ENCODE peak calls at places on chromosomes 13 and 19, in six cellular contexts. H is upper lobe of right lung, Y is cardiac muscle cell, E is heart left ventricle, C is coronary artery, F is omental fat pad. D is an unnamed sample.

GRCh38 chr19:49689133-49690072 is at the start of gene ADM5:
- DNase-seq in H (peak; percentile 80), Y (peak; percentile 34), E (no peak), C (no peak), F (no peak), D (peak; percentile 78)

GRCh38 chr19:48480476-48481190 is 11.5 kb downstream of the CYTH2 start:
- DNase-seq in H (peak; percentile 76), Y (no peak), E (peak; percentile 64), C (no peak), F (no peak), D (peak; percentile 66)

GRCh38 chr13:20518652-20519051 is 7.0 kb downstream of the CRYL1 start:
- DNase-seq in H (no peak), Y (no peak), E (no peak), C (no peak), F (no peak), D (no peak)

GRCh38 chr13:85204668-85205344 is 594.4 kb downstream of the SLITRK6 start:
- DNase-seq in H (no peak), Y (no peak), E (no peak), C (no peak), F (no peak), D (no peak)

GRCh38 chr19:10209305-10209704 is 14.6 kb upstream of the DNMT1 start:
- DNase-seq in H (no peak), Y (no peak), E (no peak), C (no peak), F (no peak), D (no peak)

GRCh38 chr19:412356-413355 is 3.7 kb upstream of the C2CD4C start:
- DNase-seq in H (peak; percentile 59), Y (no peak), E (no peak), C (no peak), F (no peak), D (peak; percentile 33)

GRCh38 chr13:23979361-23980159 is 82.3 kb upstream of the C1QTNF9B start:
- DNase-seq in H (peak; percentile 82), Y (peak; percentile 83), E (peak; percentile 88), C (peak; percentile 90), F (peak; percentile 58), D (peak; percentile 62)

GRCh38 chr13:113654175-113654560 is 3.8 kb downstream of the ATP4B start:
- DNase-seq in H (no peak), Y (no peak), E (no peak), C (peak; percentile 22), F (no peak), D (no peak)

GRCh38 chr13:33321686-33322473 is 36.3 kb upstream of the STARD13 start:
- DNase-seq in H (no peak), Y (no peak), E (no peak), C (no peak), F (no peak), D (no peak)

GRCh38 chr13:113533441-113533840 is 42.9 kb upstream of the DCUN1D2 start:
- DNase-seq in H (peak; percentile 38), Y (peak; percentile 70), E (no peak), C (no peak), F (no peak), D (no peak)

GRCh38 chr13:109400625-109401257 is 385.6 kb downstream of the IRS2 start:
- DNase-seq in H (no peak), Y (no peak), E (peak; percentile 29), C (no peak), F (no peak), D (no peak)

DNA sequence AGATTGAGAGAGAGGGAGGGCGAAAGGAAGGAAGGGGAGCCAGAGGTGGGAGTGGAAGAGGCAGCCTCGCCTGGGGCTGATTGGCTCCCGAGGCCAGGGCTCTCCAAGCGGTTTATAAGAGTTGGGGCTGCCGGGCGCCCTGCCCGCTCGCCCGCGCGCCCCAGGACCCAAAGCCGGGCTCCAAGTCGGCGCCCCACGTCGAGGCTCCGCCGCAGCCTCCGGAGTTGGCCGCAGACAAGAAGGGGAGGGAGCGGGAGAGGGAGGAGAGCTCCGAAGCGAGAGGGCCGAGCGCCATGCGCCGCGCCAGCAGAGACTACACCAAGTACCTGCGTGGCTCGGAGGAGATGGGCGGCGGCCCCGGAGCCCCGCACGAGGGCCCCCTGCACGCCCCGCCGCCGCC is at the start of gene TNFSF11:
- DNase-seq in H (no peak), Y (peak; percentile 10), E (no peak), C (no peak), F (no peak), D (peak; percentile 31)
- TF ChIP-seq CTCF in H (no peak), Y (no peak), E (no peak), C (no peak), F (no peak), D (no peak)

GRCh38 chr19:42246869-42247630 is 4.6 kb upstream of the GSK3A start:
- DNase-seq in H (no peak), Y (no peak), E (no peak), C (no peak), F (no peak), D (no peak)
- TF ChIP-seq CTCF in H (no peak), Y (no peak), E (no peak), C (no peak), F (no peak), D (no peak)

GRCh38 chr19:51944798-51945552 is 17.7 kb downstream of the ZNF613 start:
- DNase-seq in H (no peak), Y (no peak), E (no peak), C (no peak), F (no peak), D (no peak)
- TF ChIP-seq CTCF in H (no peak), Y (no peak), E (no peak), C (no peak), F (no peak), D (no peak)

GRCh38 chr19:33998302-33998701 is 174.0 kb upstream of the LSM14A start:
- DNase-seq in H (no peak), Y (no peak), E (no peak), C (no peak), F (no peak), D (no peak)

GRCh38 chr19:33997690-33998089 is 174.6 kb upstream of the LSM14A start:
- DNase-seq in H (no peak), Y (no peak), E (no peak), C (no peak), F (no peak), D (no peak)

DNA sequence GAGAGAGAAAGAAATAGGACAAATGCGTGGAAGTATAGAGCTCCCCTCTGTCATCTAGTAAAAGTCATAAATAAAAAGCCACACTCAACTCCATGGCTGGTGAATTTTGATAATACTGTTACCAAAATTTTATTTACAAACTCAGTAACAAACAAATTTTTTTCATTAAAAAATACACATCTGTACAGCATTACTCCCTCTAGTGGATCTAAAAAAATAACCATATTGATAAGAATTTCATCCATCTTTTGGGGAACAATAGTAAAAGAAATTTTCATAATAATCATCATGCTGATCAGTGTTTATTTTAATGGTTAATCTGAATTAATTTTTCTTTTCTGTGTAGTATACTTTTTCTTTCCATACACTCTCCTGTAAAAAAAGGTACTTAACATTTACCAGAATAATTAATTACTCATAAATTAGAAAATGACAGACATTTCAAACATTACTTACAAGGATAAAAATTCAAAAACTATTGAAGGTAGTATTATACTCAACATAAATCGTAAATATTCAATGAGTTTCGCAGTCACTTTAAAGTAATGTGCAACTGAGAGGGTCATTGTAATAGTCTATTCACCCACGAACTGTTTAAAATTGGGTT is 173.5 kb upstream of the LSM14A start:
- DNase-seq in H (no peak), Y (no peak), E (no peak), C (no peak), F (no peak), D (no peak)
- TF ChIP-seq CTCF in H (peak; percentile 60), Y (peak; percentile 47), E (peak; percentile 67), C (peak; percentile 26), F (no peak), D (peak; percentile 64)

DNA sequence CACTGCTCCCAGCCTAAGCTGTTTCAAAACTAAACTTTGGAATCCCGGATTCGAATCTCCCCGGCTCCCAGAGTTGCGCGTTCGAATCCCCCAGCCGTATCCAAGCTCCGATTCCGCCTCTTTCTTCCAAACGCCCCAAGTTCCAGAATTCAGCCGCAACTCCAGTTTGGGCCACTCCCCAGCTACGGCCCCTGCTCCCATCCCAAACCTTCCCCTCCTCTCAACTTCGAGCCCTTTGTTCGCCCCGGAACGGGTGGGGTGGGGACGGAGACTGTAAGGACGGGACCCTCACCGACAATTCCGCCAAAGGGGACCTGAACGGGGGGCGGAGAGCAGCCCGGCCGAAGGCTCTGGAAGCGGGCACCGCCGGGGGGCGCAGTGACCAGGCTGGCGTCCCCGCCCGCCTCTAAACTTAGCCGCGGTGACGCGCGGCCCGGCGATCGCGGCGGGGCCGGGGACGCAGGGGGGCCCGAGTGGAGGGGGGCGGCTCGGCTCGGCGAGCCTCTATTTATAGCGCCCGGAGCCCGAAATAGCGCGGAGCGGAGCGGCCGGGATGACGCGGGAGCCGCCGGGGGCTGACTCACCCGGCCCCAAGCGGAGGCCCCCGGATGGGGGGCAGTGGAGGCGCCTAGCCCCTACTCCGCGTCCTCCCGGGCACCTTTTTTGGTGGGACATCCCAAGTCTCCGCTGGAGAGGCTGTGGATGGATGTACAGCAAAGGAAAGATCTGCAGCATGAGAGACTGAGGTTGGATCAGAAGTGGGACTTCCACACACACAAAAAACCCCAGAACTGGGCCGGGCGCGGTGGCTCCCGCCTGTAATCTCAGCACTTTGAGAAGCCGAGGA is 4.9 kb upstream of the ERCC1 start:
- DNase-seq in H (no peak), Y (peak; percentile 95), E (peak; percentile 85), C (peak; percentile 92), F (no peak), D (peak; percentile 57)
- TF ChIP-seq CTCF in H (peak; percentile 40), Y (peak; percentile 55), E (peak; percentile 69), C (no peak), F (no peak), D (peak; percentile 20)

DNA sequence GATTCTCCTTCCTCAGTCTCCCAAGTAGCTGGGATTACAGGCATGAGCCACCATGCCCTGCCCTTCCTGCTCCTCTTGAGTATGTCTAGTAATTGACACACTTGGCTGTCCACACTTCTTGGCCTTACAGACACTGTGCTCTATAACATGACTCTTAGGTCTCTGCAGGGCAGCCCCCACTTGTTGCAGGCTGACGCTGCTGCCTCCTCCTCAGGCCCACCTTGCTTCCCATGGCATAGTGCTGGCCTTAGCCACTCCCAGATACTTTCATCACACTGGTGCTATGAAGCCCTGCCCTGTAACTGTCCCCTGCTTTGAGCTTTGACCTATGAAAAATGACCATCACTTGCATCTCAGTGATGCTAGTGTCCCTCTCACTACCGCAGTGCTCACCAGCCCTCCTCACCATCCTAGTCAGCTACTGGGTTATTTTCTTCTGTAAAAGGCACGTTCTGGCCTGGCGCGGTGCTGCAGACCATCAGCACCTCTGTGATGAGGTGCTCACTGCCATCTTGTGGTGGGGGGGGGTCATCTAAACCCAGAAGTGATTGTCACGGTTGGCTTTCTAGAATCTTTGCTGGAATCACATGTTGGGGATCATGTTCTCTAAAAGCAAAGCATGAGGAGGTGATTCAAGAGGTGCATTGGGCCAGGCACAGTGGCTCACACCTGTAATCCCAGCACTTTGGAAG is 9.8 kb downstream of the ERICH4 start:
- DNase-seq in H (no peak), Y (no peak), E (no peak), C (no peak), F (no peak), D (no peak)
- TF ChIP-seq CTCF in H (no peak), Y (no peak), E (no peak), C (no peak), F (no peak), D (no peak)

GRCh38 chr13:78689011-78689410 is 30.1 kb upstream of the OBI1 start:
- DNase-seq in H (no peak), Y (peak; percentile 6), E (no peak), C (no peak), F (no peak), D (no peak)
- TF ChIP-seq CTCF in H (no peak), Y (peak; percentile 23), E (peak; percentile 44), C (no peak), F (no peak), D (no peak)

D was measured in glutamatergic neuron.